ENCODE peak calls at places on chromosomes 2 and 18, in seven cellular contexts. G is stomach, U is kidney, D is OCI-LY7, F is psoas muscle, H is mammary epithelial cell, C is right cardiac atrium. E is an unnamed sample.
A peak's percentile ranks its signal among the peaks of the same experiment; 100 is the strongest.

GRCh38 chr2:128448331-128449225 is 129.9 kb upstream of the HS6ST1 start:
- DNase-seq in U (no peak), G (peak; percentile 17), H (no peak), D (no peak), F (no peak), C (peak; percentile 51), E (peak; percentile 57)

GRCh38 chr18:51621103-51621969 is 423.9 kb upstream of the MEX3C start:
- DNase-seq in F (no peak), H (peak; percentile 48), C (peak; percentile 68), U (no peak), G (peak; percentile 41), D (peak; percentile 18), E (no peak)

GRCh38 chr2:191892391-191892790 is 45.5 kb upstream of the CAVIN2 start:
- DNase-seq in H (peak; percentile 77), D (no peak), C (no peak), U (no peak), F (no peak), G (no peak), E (no peak)

GRCh38 chr2:191114403-191114886 is 36.3 kb downstream of the STAT4 start:
- DNase-seq in C (no peak), D (no peak), F (no peak), G (no peak), H (no peak), U (no peak), E (no peak)

GRCh38 chr2:195322324-195322723 is 334.7 kb upstream of the SLC39A10 start:
- DNase-seq in D (no peak), F (no peak), G (no peak), C (no peak), U (no peak), H (peak; percentile 68), E (no peak)

GRCh38 chr2:21229302-21229701 is 105.5 kb downstream of the TDRD15 start:
- DNase-seq in U (no peak), F (no peak), G (no peak), C (no peak), D (no peak), H (no peak), E (no peak)

GRCh38 chr2:37827911-37828411 is 97.1 kb upstream of the RMDN2 start:
- DNase-seq in U (no peak), C (no peak), D (no peak), H (no peak), F (no peak), G (no peak), E (no peak)

GRCh38 chr2:128439231-128440086 is 120.8 kb upstream of the HS6ST1 start:
- DNase-seq in G (peak; percentile 17), D (no peak), U (no peak), C (peak; percentile 65), F (no peak), H (no peak), E (no peak)

GRCh38 chr18:48356909-48357631 is 52.1 kb downstream of the ZBTB7C start:
- DNase-seq in C (no peak), U (no peak), F (no peak), G (no peak), D (no peak), H (no peak), E (peak; percentile 31)

GRCh38 chr2:80048296-80048695 is 256.3 kb downstream of the LRRTM1 start:
- DNase-seq in C (no peak), H (no peak), U (no peak), D (no peak), F (no peak), G (no peak), E (no peak)

GRCh38 chr2:145764631-145765030 is 1244.7 kb upstream of the ZEB2 start:
- DNase-seq in G (no peak), D (no peak), F (peak; percentile 37), H (no peak), C (peak; percentile 84), U (peak; percentile 63), E (no peak)

GRCh38 chr2:220228310-220229006 is 601.0 kb downstream of the SLC4A3 start:
- DNase-seq in G (no peak), H (peak; percentile 91), F (no peak), C (no peak), U (no peak), D (no peak), E (no peak)
- H3K4me3 ChIP-seq in G (no peak overlapping the region), H (no peak overlapping the region), F (no peak overlapping the region), C (no peak overlapping the region), U (no peak overlapping the region), D (no peak overlapping the region), E (no peak overlapping the region)

GRCh38 chr2:113213061-113213930 is 39.5 kb downstream of the PSD4 start:
- DNase-seq in G (no peak), H (no peak), U (no peak), D (no peak), C (no peak), F (no peak), E (no peak)

GRCh38 chr2:113211226-113212105 is 37.7 kb downstream of the PSD4 start:
- DNase-seq in U (no peak), D (no peak), C (no peak), H (peak; percentile 75), G (no peak), F (peak; percentile 35), E (no peak)

GRCh38 chr2:113212245-113213060 is 38.7 kb downstream of the PSD4 start:
- DNase-seq in D (no peak), U (peak; percentile 90), H (no peak), F (peak; percentile 48), C (peak; percentile 79), G (no peak), E (no peak)

GRCh38 chr2:113208995-113209868 is 35.5 kb downstream of the PSD4 start:
- DNase-seq in G (no peak), F (no peak), C (no peak), D (no peak), H (no peak), U (peak; percentile 90), E (no peak)

GRCh38 chr2:113209869-113210305 is 36.1 kb downstream of the PSD4 start:
- DNase-seq in H (no peak), F (no peak), G (no peak), D (no peak), C (no peak), U (no peak), E (no peak)
- H3K27ac ChIP-seq in H (no peak overlapping the region), F (no peak overlapping the region), G (peak overlapping the region; percentile 74), D (no peak overlapping the region), C (no peak overlapping the region), U (peak overlapping the region; percentile 89), E (no peak overlapping the region)

GRCh38 chr2:44970846-44971450 is 29.4 kb downstream of the SIX3 start:
- DNase-seq in C (no peak), F (no peak), U (no peak), G (no peak), D (no peak), H (no peak), E (no peak)

GRCh38 chr2:44974064-44974715 is 32.7 kb downstream of the SIX3 start:
- DNase-seq in D (peak; percentile 63), U (no peak), C (no peak), F (no peak), H (peak; percentile 53), G (no peak), E (no peak)

GRCh38 chr2:44979581-44979980 is 29.7 kb downstream of the SIX2 start:
- DNase-seq in C (no peak), H (no peak), G (no peak), F (no peak), U (no peak), D (no peak), E (no peak)

GRCh38 chr2:44972771-44973535 is 31.5 kb downstream of the SIX3 start:
- DNase-seq in C (no peak), D (no peak), H (no peak), F (no peak), U (no peak), G (no peak), E (no peak)

GRCh38 chr2:44975571-44976450 is 33.4 kb downstream of the SIX2 start:
- DNase-seq in C (no peak), F (no peak), H (no peak), G (no peak), D (no peak), U (no peak), E (no peak)
- H3K4me3 ChIP-seq in C (no peak overlapping the region), F (no peak overlapping the region), H (no peak overlapping the region), G (no peak overlapping the region), D (no peak overlapping the region), U (no peak overlapping the region), E (no peak overlapping the region)

DNA sequence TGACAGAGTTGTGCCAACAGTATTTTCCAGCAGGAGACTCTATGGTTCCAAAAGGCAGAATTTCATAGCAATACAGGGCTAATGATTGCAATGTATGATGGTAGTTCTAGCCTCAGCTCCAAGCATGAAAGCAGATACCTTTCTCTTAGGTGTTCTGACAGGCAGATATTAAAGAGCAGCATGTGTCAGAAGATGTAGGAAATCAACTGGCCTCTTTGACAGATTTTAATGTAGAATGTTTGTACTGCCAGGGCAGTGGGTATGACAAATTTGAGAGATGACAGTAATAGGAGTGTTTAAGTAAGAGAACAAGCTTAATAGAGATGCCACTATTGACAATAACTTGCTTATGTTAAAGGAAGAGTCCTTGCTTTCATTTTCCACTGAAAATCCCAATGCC is 21.5 kb upstream of the VWC2L start:
- DNase-seq in F (no peak), H (no peak), U (no peak), C (no peak), D (no peak), G (no peak), E (no peak)
- H3K27ac ChIP-seq in F (no peak overlapping the region), H (no peak overlapping the region), U (no peak overlapping the region), C (no peak overlapping the region), D (no peak overlapping the region), G (no peak overlapping the region), E (no peak overlapping the region)

GRCh38 chr2:201777869-201778268 is 2.9 kb downstream of the ALS2 start:
- DNase-seq in C (no peak), U (no peak), F (no peak), H (no peak), D (no peak), G (no peak), E (no peak)
- H3K4me3 ChIP-seq in C (no peak overlapping the region), U (no peak overlapping the region), F (no peak overlapping the region), H (peak overlapping the region; percentile 85), D (no peak overlapping the region), G (no peak overlapping the region), E (no peak overlapping the region)

GRCh38 chr2:25273985-25274550 is 67.7 kb downstream of the DNMT3A start:
- DNase-seq in C (peak; percentile 13), F (no peak), U (peak; percentile 27), H (no peak), D (no peak), G (no peak), E (no peak)
- H3K27ac ChIP-seq in C (no peak overlapping the region), F (peak overlapping the region; percentile 41), U (peak overlapping the region; percentile 13), H (no peak overlapping the region), D (no peak overlapping the region), G (peak overlapping the region; percentile 89), E (no peak overlapping the region)

GRCh38 chr2:42756150-42756549 is 7.8 kb downstream of the OXER1 start:
- DNase-seq in C (no peak), F (no peak), D (no peak), G (no peak), H (no peak), U (no peak), E (no peak)
- H3K4me3 ChIP-seq in C (no peak overlapping the region), F (no peak overlapping the region), D (no peak overlapping the region), G (no peak overlapping the region), H (no peak overlapping the region), U (no peak overlapping the region), E (no peak overlapping the region)

GRCh38 chr2:144524190-144524957 is 4.5 kb upstream of the ZEB2 start:
- DNase-seq in C (peak; percentile 93), U (peak; percentile 88), H (no peak), F (peak; percentile 53), G (no peak), D (peak; percentile 65), E (no peak)
- H3K27ac ChIP-seq in C (peak overlapping the region; percentile 90), U (peak overlapping the region; percentile 43), H (no peak overlapping the region), F (peak overlapping the region; percentile 66), G (peak overlapping the region; percentile 91), D (no peak overlapping the region), E (peak overlapping the region; percentile 100)